ENCODE peak calls at places on chromosomes 5 and 9, in nine cellular contexts. D is T47D; C is T1000; B is DND-41; Q is progenitor cell of endocrine pancreas; J is NCI-H1417; X is right atrium auricular region; N is activated CD4-positive, CD25-positive, alpha-beta regulatory T cell treated with anti-CD3 and anti-CD28 coated beads, Interleukin-2, amount 50 U/mL, for 16 hours; W is type B pancreatic cell. F is an unnamed sample.

GRCh38 chr5:134559672-134560071 is 34.2 kb downstream of the JADE2 start:
- DNase-seq in W (no peak), X (no peak), C (no peak), B (no peak), J (no peak), N (no peak), D (no peak), Q (no peak), F (no peak)

GRCh38 chr5:5141625-5142527 is 1.7 kb downstream of the ADAMTS16 start:
- DNase-seq in X (peak; percentile 66), W (no peak), D (peak; percentile 61), J (peak; percentile 86), C (no peak), Q (peak; percentile 32), N (peak; percentile 32), B (peak; percentile 47), F (peak; percentile 79)

GRCh38 chr9:133844876-133845658 is 106.9 kb upstream of the SARDH start:
- DNase-seq in C (no peak), B (no peak), X (peak; percentile 89), D (no peak), Q (no peak), J (peak; percentile 26), W (no peak), N (no peak), F (peak; percentile 84)

GRCh38 chr5:177446184-177447065 is at the start of gene PRR7:
- DNase-seq in B (peak; percentile 73), D (peak; percentile 91), W (no peak), C (peak; percentile 45), N (peak; percentile 40), J (peak; percentile 73), Q (peak; percentile 43), X (no peak), F (peak; percentile 78)

GRCh38 chr5:9370256-9370655 is 175.6 kb downstream of the SEMA5A start:
- DNase-seq in D (no peak), J (no peak), Q (no peak), N (no peak), C (no peak), B (no peak), W (no peak), X (no peak), F (no peak)

GRCh38 chr9:8845376-8845775 is 1045.8 kb upstream of the DMAC1 start:
- DNase-seq in Q (no peak), B (no peak), D (no peak), N (no peak), X (no peak), W (no peak), C (no peak), J (no peak), F (no peak)

GRCh38 chr5:134110382-134110781 is 4.1 kb upstream of the TCF7 start:
- DNase-seq in Q (no peak), C (no peak), D (no peak), W (no peak), J (peak; percentile 76), N (no peak), X (no peak), B (peak; percentile 52), F (no peak)

GRCh38 chr5:149924481-149924880 is 20.1 kb downstream of the PDE6A start:
- DNase-seq in Q (no peak), J (no peak), B (no peak), W (no peak), C (no peak), D (no peak), X (no peak), N (no peak), F (no peak)